ENCODE peak calls at places on chromosomes 16 and 17, in eight cellular contexts. One of them, this sample, is unnamed. For H3K4me1 and H3K27me3, the result is how much of the 10 kb centered on the place peaks cover.

GRCh38 chr16:27374794-27375499 is 27.0 kb upstream of the IL21R start:
- DNase-seq in PC-9: peak
- DNase-seq in K562: peak
- DNase-seq in HCT116: peak
- DNase-seq in transverse colon: peak
- DNase-seq in CD4-positive, CD25-positive, alpha-beta regulatory T cell: peak
- DNase-seq in IMR-90: peak
- DNase-seq in colonic mucosa: peak
- DNase-seq in this sample: peak

GRCh38 chr16:31488630-31489564 is 6.0 kb downstream of the SLC5A2 start:
- DNase-seq in PC-9: no peak
- DNase-seq in K562: no peak
- DNase-seq in HCT116: no peak
- DNase-seq in transverse colon: no peak
- DNase-seq in CD4-positive, CD25-positive, alpha-beta regulatory T cell: no peak
- DNase-seq in IMR-90: no peak
- DNase-seq in colonic mucosa: no peak
- DNase-seq in this sample: no peak

GRCh38 chr17:79834575-79835469 is 4.4 kb downstream of the CBX4 start:
- DNase-seq in PC-9: no peak
- DNase-seq in K562: peak
- DNase-seq in HCT116: no peak
- DNase-seq in transverse colon: no peak
- DNase-seq in CD4-positive, CD25-positive, alpha-beta regulatory T cell: peak
- DNase-seq in IMR-90: no peak
- DNase-seq in colonic mucosa: peak
- DNase-seq in this sample: no peak

GRCh38 chr17:78146471-78146869 is 285 bp downstream of the C17orf99 start:
- DNase-seq in PC-9: no peak
- DNase-seq in K562: no peak
- DNase-seq in HCT116: no peak
- DNase-seq in transverse colon: peak
- DNase-seq in CD4-positive, CD25-positive, alpha-beta regulatory T cell: no peak
- DNase-seq in IMR-90: no peak
- DNase-seq in colonic mucosa: no peak
- DNase-seq in this sample: no peak

GRCh38 chr16:89922477-89922883 is 662 bp upstream of the TUBB3 start:
- DNase-seq in PC-9: peak
- DNase-seq in K562: peak
- DNase-seq in HCT116: peak
- DNase-seq in transverse colon: peak
- DNase-seq in CD4-positive, CD25-positive, alpha-beta regulatory T cell: no peak
- DNase-seq in IMR-90: peak
- DNase-seq in colonic mucosa: peak
- DNase-seq in this sample: no peak

GRCh38 chr16:29230671-29231091 is 175.8 kb downstream of the NPIPB11 start:
- DNase-seq in PC-9: peak
- DNase-seq in K562: no peak
- DNase-seq in HCT116: no peak
- DNase-seq in transverse colon: no peak
- DNase-seq in CD4-positive, CD25-positive, alpha-beta regulatory T cell: no peak
- DNase-seq in IMR-90: peak
- DNase-seq in colonic mucosa: no peak
- DNase-seq in this sample: no peak

GRCh38 chr16:80940069-80940856 is 66.4 kb downstream of the CMC2 start:
- DNase-seq in PC-9: no peak
- DNase-seq in K562: no peak
- DNase-seq in HCT116: no peak
- DNase-seq in transverse colon: no peak
- DNase-seq in CD4-positive, CD25-positive, alpha-beta regulatory T cell: no peak
- DNase-seq in IMR-90: peak
- DNase-seq in colonic mucosa: no peak
- DNase-seq in this sample: no peak

GRCh38 chr17:57895382-57896060 is 45.7 kb upstream of the MRPS23 start:
- DNase-seq in PC-9: no peak
- DNase-seq in K562: no peak
- DNase-seq in HCT116: no peak
- DNase-seq in transverse colon: no peak
- DNase-seq in CD4-positive, CD25-positive, alpha-beta regulatory T cell: no peak
- DNase-seq in IMR-90: no peak
- DNase-seq in colonic mucosa: no peak
- DNase-seq in this sample: no peak

GRCh38 chr17:15973834-15974233 is 25.7 kb downstream of the ZSWIM7 start:
- DNase-seq in PC-9: no peak
- DNase-seq in K562: no peak
- DNase-seq in HCT116: no peak
- DNase-seq in transverse colon: no peak
- DNase-seq in CD4-positive, CD25-positive, alpha-beta regulatory T cell: no peak
- DNase-seq in IMR-90: no peak
- DNase-seq in colonic mucosa: no peak
- DNase-seq in this sample: no peak

GRCh38 chr16:67387479-67388079 is 5.7 kb downstream of the TPPP3 start:
- DNase-seq in PC-9: no peak
- DNase-seq in K562: no peak
- DNase-seq in HCT116: no peak
- DNase-seq in transverse colon: no peak
- DNase-seq in CD4-positive, CD25-positive, alpha-beta regulatory T cell: no peak
- DNase-seq in IMR-90: no peak
- DNase-seq in colonic mucosa: no peak
- DNase-seq in this sample: no peak

GRCh38 chr17:4948997-4949320 is 629 bp upstream of the PFN1 start:
- DNase-seq in PC-9: peak
- DNase-seq in K562: peak
- DNase-seq in HCT116: peak
- DNase-seq in transverse colon: peak
- DNase-seq in CD4-positive, CD25-positive, alpha-beta regulatory T cell: peak
- DNase-seq in IMR-90: peak
- DNase-seq in colonic mucosa: peak
- DNase-seq in this sample: peak

GRCh38 chr17:46194393-46195216 is 1.4 kb upstream of the KANSL1 start:
- DNase-seq in PC-9: no peak
- DNase-seq in K562: peak
- DNase-seq in HCT116: peak
- DNase-seq in transverse colon: no peak
- DNase-seq in CD4-positive, CD25-positive, alpha-beta regulatory T cell: peak
- DNase-seq in IMR-90: peak
- DNase-seq in colonic mucosa: peak
- DNase-seq in this sample: peak

GRCh38 chr16:14286381-14287230 is 215.5 kb downstream of the MRTFB start:
- DNase-seq in PC-9: no peak
- DNase-seq in K562: no peak
- DNase-seq in HCT116: no peak
- DNase-seq in transverse colon: peak
- DNase-seq in CD4-positive, CD25-positive, alpha-beta regulatory T cell: peak
- DNase-seq in IMR-90: no peak
- DNase-seq in colonic mucosa: peak
- DNase-seq in this sample: no peak

GRCh38 chr17:77322534-77323412 is 182.0 kb downstream of the SEC14L1 start:
- DNase-seq in PC-9: peak
- DNase-seq in K562: peak
- DNase-seq in HCT116: peak
- DNase-seq in transverse colon: peak
- DNase-seq in CD4-positive, CD25-positive, alpha-beta regulatory T cell: no peak
- DNase-seq in IMR-90: peak
- DNase-seq in colonic mucosa: peak
- DNase-seq in this sample: no peak

GRCh38 chr16:3835089-3835602 is 45.4 kb downstream of the CREBBP start:
- DNase-seq in PC-9: no peak
- DNase-seq in K562: no peak
- DNase-seq in HCT116: no peak
- DNase-seq in transverse colon: no peak
- DNase-seq in CD4-positive, CD25-positive, alpha-beta regulatory T cell: no peak
- DNase-seq in IMR-90: no peak
- DNase-seq in colonic mucosa: no peak
- DNase-seq in this sample: no peak

GRCh38 chr17:68310141-68310540 is 18.8 kb downstream of the ARSG start:
- DNase-seq in PC-9: no peak
- DNase-seq in K562: no peak
- DNase-seq in HCT116: peak
- DNase-seq in transverse colon: no peak
- DNase-seq in CD4-positive, CD25-positive, alpha-beta regulatory T cell: peak
- DNase-seq in IMR-90: no peak
- DNase-seq in colonic mucosa: no peak
- DNase-seq in this sample: peak

GRCh38 chr16:3171181-3171854 is 16.7 kb upstream of the OR1F1 start:
- DNase-seq in PC-9: peak
- DNase-seq in K562: no peak
- DNase-seq in HCT116: no peak
- DNase-seq in transverse colon: no peak
- DNase-seq in CD4-positive, CD25-positive, alpha-beta regulatory T cell: no peak
- DNase-seq in IMR-90: no peak
- DNase-seq in colonic mucosa: no peak
- DNase-seq in this sample: peak

GRCh38 chr17:28926786-28927185 is 23.9 kb upstream of the DHRS13 start:
- DNase-seq in PC-9: no peak
- DNase-seq in K562: no peak
- DNase-seq in HCT116: no peak
- DNase-seq in transverse colon: no peak
- DNase-seq in CD4-positive, CD25-positive, alpha-beta regulatory T cell: no peak
- DNase-seq in IMR-90: no peak
- DNase-seq in colonic mucosa: no peak
- DNase-seq in this sample: no peak

GRCh38 chr16:85640254-85640558 is 27.1 kb downstream of the GSE1 start:
- DNase-seq in PC-9: no peak
- DNase-seq in K562: no peak
- DNase-seq in HCT116: no peak
- DNase-seq in transverse colon: no peak
- DNase-seq in CD4-positive, CD25-positive, alpha-beta regulatory T cell: no peak
- DNase-seq in IMR-90: no peak
- DNase-seq in colonic mucosa: no peak
- DNase-seq in this sample: no peak
- H3K4me1 ChIP-seq in PC-9: under half
- H3K4me1 ChIP-seq in K562: under half
- H3K4me1 ChIP-seq in HCT116: under half
- H3K4me1 ChIP-seq in transverse colon: under half
- H3K4me1 ChIP-seq in CD4-positive, CD25-positive, alpha-beta regulatory T cell: under half
- H3K4me1 ChIP-seq in IMR-90: under half
- H3K4me1 ChIP-seq in colonic mucosa: under half
- H3K4me1 ChIP-seq in this sample: under half

GRCh38 chr17:81684442-81684911 is 666 bp downstream of the HGS start:
- DNase-seq in PC-9: no peak
- DNase-seq in K562: peak
- DNase-seq in HCT116: no peak
- DNase-seq in transverse colon: peak
- DNase-seq in CD4-positive, CD25-positive, alpha-beta regulatory T cell: no peak
- DNase-seq in IMR-90: peak
- DNase-seq in colonic mucosa: no peak
- DNase-seq in this sample: peak

GRCh38 chr17:81683584-81684441 is at the start of the genes ARL16 and HGS:
- DNase-seq in PC-9: peak
- DNase-seq in K562: peak
- DNase-seq in HCT116: peak
- DNase-seq in transverse colon: peak
- DNase-seq in CD4-positive, CD25-positive, alpha-beta regulatory T cell: peak
- DNase-seq in IMR-90: peak
- DNase-seq in colonic mucosa: peak
- DNase-seq in this sample: peak

GRCh38 chr17:81683208-81683583 is 401 bp downstream of the ARL16 start:
- DNase-seq in PC-9: no peak
- DNase-seq in K562: no peak
- DNase-seq in HCT116: no peak
- DNase-seq in transverse colon: no peak
- DNase-seq in CD4-positive, CD25-positive, alpha-beta regulatory T cell: no peak
- DNase-seq in IMR-90: peak
- DNase-seq in colonic mucosa: no peak
- DNase-seq in this sample: no peak

GRCh38 chr17:81681672-81682071 is 1.9 kb downstream of the ARL16 start:
- DNase-seq in PC-9: no peak
- DNase-seq in K562: no peak
- DNase-seq in HCT116: no peak
- DNase-seq in transverse colon: no peak
- DNase-seq in CD4-positive, CD25-positive, alpha-beta regulatory T cell: no peak
- DNase-seq in IMR-90: no peak
- DNase-seq in colonic mucosa: no peak
- DNase-seq in this sample: no peak

GRCh38 chr17:81682565-81683207 is 911 bp downstream of the ARL16 start:
- DNase-seq in PC-9: no peak
- DNase-seq in K562: no peak
- DNase-seq in HCT116: no peak
- DNase-seq in transverse colon: no peak
- DNase-seq in CD4-positive, CD25-positive, alpha-beta regulatory T cell: no peak
- DNase-seq in IMR-90: peak
- DNase-seq in colonic mucosa: no peak
- DNase-seq in this sample: no peak
- H3K27me3 ChIP-seq in PC-9: under half
- H3K27me3 ChIP-seq in K562: under half
- H3K27me3 ChIP-seq in HCT116: under half
- H3K27me3 ChIP-seq in transverse colon: under half
- H3K27me3 ChIP-seq in CD4-positive, CD25-positive, alpha-beta regulatory T cell: under half
- H3K27me3 ChIP-seq in IMR-90: under half
- H3K27me3 ChIP-seq in colonic mucosa: under half
- H3K27me3 ChIP-seq in this sample: under half

DNA sequence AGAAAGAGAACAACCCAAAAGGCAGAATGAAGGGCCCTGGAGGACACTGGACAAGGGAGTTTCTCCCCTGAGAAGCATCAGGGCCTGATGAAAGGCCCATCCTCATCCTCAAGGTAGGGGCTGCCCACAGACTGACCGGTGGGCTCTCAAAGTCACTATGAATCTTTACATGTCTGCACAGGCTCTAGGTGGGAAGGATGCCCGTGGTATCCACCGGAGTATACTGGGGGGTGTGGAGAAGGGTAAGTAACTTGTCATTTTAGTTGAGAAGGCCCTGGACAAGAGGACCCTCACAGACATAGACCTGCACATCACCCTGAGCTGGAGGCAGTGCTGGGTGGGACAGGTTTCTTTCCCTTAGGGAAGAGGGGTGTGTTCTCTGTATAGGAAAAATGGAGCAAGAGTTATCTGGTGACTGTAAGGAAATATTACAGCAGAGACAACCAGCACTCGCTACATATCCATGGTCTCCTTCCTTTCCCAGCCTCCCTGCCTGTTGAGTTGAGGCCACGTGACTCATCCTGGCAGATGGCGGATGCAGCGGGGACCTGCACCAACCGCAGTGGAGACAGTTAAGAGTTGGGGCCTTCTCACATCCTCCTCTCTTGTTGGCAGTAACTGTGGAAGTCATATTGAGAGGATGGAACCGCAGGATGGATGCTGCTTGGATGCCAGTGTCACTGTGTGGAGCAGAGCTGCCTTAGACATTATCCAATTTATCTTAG is 45.6 kb upstream of the KCNJ12 start:
- DNase-seq in PC-9: no peak
- DNase-seq in K562: no peak
- DNase-seq in HCT116: no peak
- DNase-seq in transverse colon: no peak
- DNase-seq in CD4-positive, CD25-positive, alpha-beta regulatory T cell: no peak
- DNase-seq in IMR-90: no peak
- DNase-seq in colonic mucosa: no peak
- DNase-seq in this sample: no peak
- H3K4me1 ChIP-seq in PC-9: under half
- H3K4me1 ChIP-seq in K562: under half
- H3K4me1 ChIP-seq in HCT116: under half
- H3K4me1 ChIP-seq in transverse colon: under half
- H3K4me1 ChIP-seq in CD4-positive, CD25-positive, alpha-beta regulatory T cell: under half
- H3K4me1 ChIP-seq in IMR-90: under half
- H3K4me1 ChIP-seq in colonic mucosa: under half
- H3K4me1 ChIP-seq in this sample: under half

DNA sequence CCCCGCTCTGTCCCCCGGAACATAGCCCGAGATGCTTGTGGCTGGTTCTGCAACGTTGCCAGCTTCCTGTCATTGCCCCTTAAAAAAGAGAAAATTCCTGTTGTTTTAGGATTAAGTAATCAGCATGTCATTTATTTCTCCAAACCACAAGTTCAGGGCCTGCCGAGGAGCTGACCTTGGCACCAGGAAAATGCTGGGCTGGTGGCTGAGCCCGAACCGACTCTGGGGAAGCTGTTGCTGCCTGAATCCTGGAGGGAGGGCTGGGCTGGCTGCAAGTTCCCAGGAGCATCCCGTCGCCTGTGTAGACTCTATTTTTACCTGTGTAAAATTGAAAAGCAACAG is 130.9 kb upstream of the FOXF1 start:
- DNase-seq in PC-9: no peak
- DNase-seq in K562: no peak
- DNase-seq in HCT116: no peak
- DNase-seq in transverse colon: no peak
- DNase-seq in CD4-positive, CD25-positive, alpha-beta regulatory T cell: no peak
- DNase-seq in IMR-90: no peak
- DNase-seq in colonic mucosa: no peak
- DNase-seq in this sample: no peak
- H3K27me3 ChIP-seq in PC-9: half or more
- H3K27me3 ChIP-seq in K562: under half
- H3K27me3 ChIP-seq in HCT116: under half
- H3K27me3 ChIP-seq in transverse colon: under half
- H3K27me3 ChIP-seq in CD4-positive, CD25-positive, alpha-beta regulatory T cell: under half
- H3K27me3 ChIP-seq in IMR-90: under half
- H3K27me3 ChIP-seq in colonic mucosa: under half
- H3K27me3 ChIP-seq in this sample: under half